ENCODE peak calls at places on chromosomes 16 and 17, in four cellular contexts. K is HFFc6, R is transverse colon, D is OCI-LY7. V is an unnamed sample.

GRCh38 chr17:31522284-31522931 is 130.9 kb downstream of the RAB11FIP4 start:
- DNase-seq in R (no peak), K (no peak), D (no peak), V (no peak)

GRCh38 chr17:56595831-56596740 is 2.6 kb downstream of the NOG start:
- DNase-seq in R (no peak), D (no peak), K (peak), V (peak)

GRCh38 chr16:55257971-55258613 is 65.9 kb upstream of the IRX6 start:
- DNase-seq in K (no peak), R (peak), D (peak), V (peak)

GRCh38 chr17:42484304-42484703 is 25.6 kb downstream of the ATP6V0A1 start:
- DNase-seq in R (peak), D (no peak), K (no peak), V (no peak)

GRCh38 chr16:85129846-85130706 is 17.8 kb upstream of the CIBAR2 start:
- DNase-seq in D (no peak), R (no peak), K (peak), V (no peak)

GRCh38 chr17:66491213-66491612 is 188.8 kb downstream of the PRKCA start:
- DNase-seq in R (no peak), K (no peak), D (peak), V (no peak)

GRCh38 chr17:40553694-40554534 is 11.4 kb downstream of the CCR7 start:
- DNase-seq in D (peak), R (no peak), K (peak), V (no peak)

GRCh38 chr16:55711959-55712876 is 56.4 kb downstream of the SLC6A2 start:
- DNase-seq in K (peak), D (peak), R (peak), V (no peak)

GRCh38 chr16:58515871-58516767 is 802 bp downstream of the SETD6 start:
- DNase-seq in R (peak), D (peak), K (no peak), V (no peak)

GRCh38 chr17:50938821-50939541 is 72.8 kb upstream of the TOB1 start:
- DNase-seq in R (no peak), D (no peak), K (no peak), V (no peak)

GRCh38 chr17:74042744-74043486 is 160.6 kb upstream of the RPL38 start:
- DNase-seq in D (no peak), R (no peak), K (peak), V (no peak)

GRCh38 chr17:78247304-78247703 is 15.9 kb downstream of the TMEM235 start:
- DNase-seq in D (no peak), K (no peak), R (no peak), V (no peak)

GRCh38 chr17:15262291-15263205 is 2.6 kb downstream of the PMP22 start:
- DNase-seq in D (no peak), K (peak), R (peak), V (no peak)

GRCh38 chr16:51657844-51658243 is 506.8 kb upstream of the SALL1 start:
- DNase-seq in R (no peak), D (no peak), K (no peak), V (no peak)

GRCh38 chr16:84482001-84482891 is 22.2 kb downstream of the MEAK7 start:
- DNase-seq in D (no peak), K (no peak), R (no peak), V (no peak)

GRCh38 chr17:80921741-80922579 is 69.7 kb upstream of the CHMP6 start:
- DNase-seq in K (no peak), R (no peak), D (no peak), V (no peak)

GRCh38 chr17:81397314-81398169 is 2.3 kb downstream of the BAHCC1 start:
- DNase-seq in K (peak), D (no peak), R (peak), V (no peak)

GRCh38 chr16:2458887-2459646 is 842 bp upstream of the TEDC2 start:
- DNase-seq in R (no peak), K (no peak), D (peak), V (no peak)

GRCh38 chr16:14641877-14642276 is 9.1 kb downstream of the BFAR start:
- DNase-seq in R (no peak), K (no peak), D (no peak), V (no peak)

GRCh38 chr17:80035937-80036714 is at the start of gene CCDC40:
- DNase-seq in R (peak), K (peak), D (peak), V (peak)

GRCh38 chr17:81925860-81926450 is 1.6 kb downstream of the MAFG start:
- DNase-seq in D (no peak), K (no peak), R (no peak), V (no peak)

GRCh38 chr17:59074494-59074893 is 32.2 kb downstream of the TRIM37 start:
- DNase-seq in R (no peak), K (peak), D (no peak), V (no peak)

GRCh38 chr16:5490499-5490898 is 392.9 kb upstream of the EEF2KMT start:
- DNase-seq in D (peak), K (no peak), R (peak), V (no peak)

GRCh38 chr17:80859004-80859941 is 132.4 kb upstream of the CHMP6 start:
- DNase-seq in D (no peak), K (peak), R (peak), V (no peak)

GRCh38 chr16:84836234-84836647 is 16.5 kb downstream of the CRISPLD2 start:
- DNase-seq in K (peak), R (peak), D (no peak), V (no peak)